ENCODE peak calls at places on chromosomes 7 and 10, in five cellular contexts. One of them, this sample, is unnamed.

GRCh38 chr7:97006146-97006950 is 995 bp downstream of the DLX6 start:
- DNase-seq in BJ: no peak
- DNase-seq in GM06990: peak
- DNase-seq in CD14-positive monocyte: no peak
- DNase-seq in HFFc6: no peak
- DNase-seq in this sample: no peak

GRCh38 chr7:151925446-151926335 is 30.6 kb upstream of the GALNTL5 start:
- DNase-seq in BJ: no peak
- DNase-seq in HFFc6: no peak
- DNase-seq in GM06990: no peak
- DNase-seq in CD14-positive monocyte: peak
- DNase-seq in this sample: no peak

GRCh38 chr10:18666810-18667209 is 7.6 kb downstream of the ARL5B start:
- DNase-seq in BJ: no peak
- DNase-seq in CD14-positive monocyte: no peak
- DNase-seq in GM06990: no peak
- DNase-seq in HFFc6: peak
- DNase-seq in this sample: no peak

GRCh38 chr7:49020145-49020544 is 95.8 kb downstream of the CDC14C start:
- DNase-seq in CD14-positive monocyte: no peak
- DNase-seq in GM06990: no peak
- DNase-seq in BJ: no peak
- DNase-seq in HFFc6: no peak
- DNase-seq in this sample: no peak

GRCh38 chr10:71927669-71928592 is 36.3 kb upstream of the CHST3 start:
- DNase-seq in CD14-positive monocyte: no peak
- DNase-seq in GM06990: no peak
- DNase-seq in BJ: peak
- DNase-seq in HFFc6: peak
- DNase-seq in this sample: no peak

GRCh38 chr10:132666733-132667612 is 119.0 kb downstream of the NKX6-2 start:
- DNase-seq in HFFc6: no peak
- DNase-seq in GM06990: no peak
- DNase-seq in CD14-positive monocyte: peak
- DNase-seq in BJ: no peak
- DNase-seq in this sample: no peak

GRCh38 chr7:29229946-29230345 is 35.4 kb downstream of the CHN2 start:
- DNase-seq in HFFc6: no peak
- DNase-seq in BJ: no peak
- DNase-seq in CD14-positive monocyte: no peak
- DNase-seq in GM06990: no peak
- DNase-seq in this sample: no peak

GRCh38 chr10:36163827-36164226 is 521.7 kb upstream of the FZD8 start:
- DNase-seq in HFFc6: no peak
- DNase-seq in CD14-positive monocyte: no peak
- DNase-seq in BJ: no peak
- DNase-seq in GM06990: no peak
- DNase-seq in this sample: no peak

GRCh38 chr7:50211306-50212015 is 93.1 kb upstream of the IKZF1 start:
- DNase-seq in BJ: no peak
- DNase-seq in GM06990: no peak
- DNase-seq in HFFc6: no peak
- DNase-seq in CD14-positive monocyte: no peak
- DNase-seq in this sample: no peak

GRCh38 chr10:81730901-81731300 is 144.1 kb upstream of the NRG3 start:
- DNase-seq in GM06990: no peak
- DNase-seq in CD14-positive monocyte: no peak
- DNase-seq in BJ: no peak
- DNase-seq in HFFc6: no peak
- DNase-seq in this sample: no peak

GRCh38 chr7:140364819-140365218 is 33.5 kb downstream of the SLC37A3 start:
- DNase-seq in CD14-positive monocyte: no peak
- DNase-seq in HFFc6: no peak
- DNase-seq in GM06990: no peak
- DNase-seq in BJ: no peak
- DNase-seq in this sample: no peak

GRCh38 chr7:30717181-30717580 is 34.8 kb upstream of the INMT start:
- DNase-seq in GM06990: no peak
- DNase-seq in CD14-positive monocyte: no peak
- DNase-seq in HFFc6: peak
- DNase-seq in BJ: no peak
- DNase-seq in this sample: no peak

GRCh38 chr7:83060218-83060617 is 102.5 kb downstream of the PCLO start:
- DNase-seq in CD14-positive monocyte: no peak
- DNase-seq in BJ: no peak
- DNase-seq in HFFc6: no peak
- DNase-seq in GM06990: no peak
- DNase-seq in this sample: no peak

GRCh38 chr7:70855373-70855772 is 276.6 kb upstream of the GALNT17 start:
- DNase-seq in GM06990: no peak
- DNase-seq in HFFc6: no peak
- DNase-seq in CD14-positive monocyte: no peak
- DNase-seq in BJ: no peak
- DNase-seq in this sample: no peak

GRCh38 chr7:8411103-8411502 is 22.3 kb upstream of the NXPH1 start:
- DNase-seq in BJ: no peak
- DNase-seq in GM06990: no peak
- DNase-seq in CD14-positive monocyte: no peak
- DNase-seq in HFFc6: no peak
- DNase-seq in this sample: no peak

GRCh38 chr10:98567396-98567795 is 120.7 kb upstream of the HPS1 start:
- DNase-seq in CD14-positive monocyte: no peak
- DNase-seq in HFFc6: no peak
- DNase-seq in GM06990: no peak
- DNase-seq in BJ: no peak
- DNase-seq in this sample: no peak

GRCh38 chr10:79331709-79332108 is 15.6 kb upstream of the PPIF start:
- DNase-seq in BJ: peak
- DNase-seq in GM06990: peak
- DNase-seq in CD14-positive monocyte: peak
- DNase-seq in HFFc6: peak
- DNase-seq in this sample: peak

GRCh38 chr10:73920084-73920483 is 9.2 kb downstream of the PLAU start:
- DNase-seq in CD14-positive monocyte: peak
- DNase-seq in BJ: no peak
- DNase-seq in GM06990: peak
- DNase-seq in HFFc6: no peak
- DNase-seq in this sample: no peak

GRCh38 chr10:35016009-35016408 is 74.1 kb downstream of the CUL2 start:
- DNase-seq in HFFc6: no peak
- DNase-seq in BJ: no peak
- DNase-seq in CD14-positive monocyte: no peak
- DNase-seq in GM06990: no peak
- DNase-seq in this sample: no peak

GRCh38 chr7:76262683-76263402 is 39.6 kb upstream of the HSPB1 start:
- DNase-seq in BJ: no peak
- DNase-seq in CD14-positive monocyte: no peak
- DNase-seq in HFFc6: peak
- DNase-seq in GM06990: no peak
- DNase-seq in this sample: peak

GRCh38 chr10:75097666-75098285 is 13.7 kb upstream of the SAMD8 start:
- DNase-seq in GM06990: no peak
- DNase-seq in BJ: no peak
- DNase-seq in CD14-positive monocyte: no peak
- DNase-seq in HFFc6: no peak
- DNase-seq in this sample: no peak

GRCh38 chr10:819326-819725 is 112.2 kb downstream of the LARP4B start:
- DNase-seq in GM06990: no peak
- DNase-seq in BJ: peak
- DNase-seq in CD14-positive monocyte: no peak
- DNase-seq in HFFc6: peak
- DNase-seq in this sample: peak

GRCh38 chr7:5677538-5678294 is 103.7 kb downstream of the RNF216 start:
- DNase-seq in CD14-positive monocyte: peak
- DNase-seq in HFFc6: peak
- DNase-seq in GM06990: no peak
- DNase-seq in BJ: no peak
- DNase-seq in this sample: no peak

GRCh38 chr7:80775972-80776371 is 137.5 kb downstream of the CD36 start:
- DNase-seq in BJ: no peak
- DNase-seq in HFFc6: no peak
- DNase-seq in GM06990: no peak
- DNase-seq in CD14-positive monocyte: no peak
- DNase-seq in this sample: no peak

GRCh38 chr7:129009437-129009836 is 45.5 kb downstream of the TNPO3 start:
- DNase-seq in BJ: no peak
- DNase-seq in CD14-positive monocyte: no peak
- DNase-seq in HFFc6: no peak
- DNase-seq in GM06990: peak
- DNase-seq in this sample: no peak

GRCh38 chr7:153109561-153109960 is 350.0 kb downstream of the ACTR3B start:
- DNase-seq in CD14-positive monocyte: no peak
- DNase-seq in HFFc6: no peak
- DNase-seq in BJ: no peak
- DNase-seq in GM06990: no peak
- DNase-seq in this sample: no peak

GRCh38 chr10:104791471-104791870 is 150.4 kb downstream of the SORCS3 start:
- DNase-seq in HFFc6: no peak
- DNase-seq in GM06990: no peak
- DNase-seq in BJ: no peak
- DNase-seq in CD14-positive monocyte: no peak
- DNase-seq in this sample: no peak

GRCh38 chr7:100435401-100436304 is 644 bp downstream of the PPP1R35 start:
- DNase-seq in CD14-positive monocyte: no peak
- DNase-seq in GM06990: peak
- DNase-seq in BJ: no peak
- DNase-seq in HFFc6: no peak
- DNase-seq in this sample: no peak

GRCh38 chr10:86661161-86662025 is 6.9 kb upstream of the LDB3 start:
- DNase-seq in CD14-positive monocyte: peak
- DNase-seq in GM06990: no peak
- DNase-seq in BJ: no peak
- DNase-seq in HFFc6: no peak
- DNase-seq in this sample: no peak

GRCh38 chr10:110531687-110532086 is 34.0 kb downstream of the DUSP5 start:
- DNase-seq in HFFc6: no peak
- DNase-seq in BJ: no peak
- DNase-seq in CD14-positive monocyte: no peak
- DNase-seq in GM06990: no peak
- DNase-seq in this sample: no peak

GRCh38 chr10:35903021-35903420 is 260.9 kb upstream of the FZD8 start:
- DNase-seq in GM06990: no peak
- DNase-seq in BJ: no peak
- DNase-seq in CD14-positive monocyte: no peak
- DNase-seq in HFFc6: no peak
- DNase-seq in this sample: no peak

GRCh38 chr7:2000153-2000687 is 232.5 kb downstream of the MAD1L1 start:
- DNase-seq in BJ: no peak
- DNase-seq in CD14-positive monocyte: no peak
- DNase-seq in HFFc6: no peak
- DNase-seq in GM06990: no peak
- DNase-seq in this sample: no peak

GRCh38 chr7:27929127-27929526 is 189.2 kb downstream of the TAX1BP1 start:
- DNase-seq in GM06990: no peak
- DNase-seq in HFFc6: no peak
- DNase-seq in BJ: no peak
- DNase-seq in CD14-positive monocyte: no peak
- DNase-seq in this sample: no peak
- TF ChIP-seq CTCF in GM06990: peak
- TF ChIP-seq CTCF in HFFc6: peak
- TF ChIP-seq CTCF in BJ: peak
- TF ChIP-seq CTCF in CD14-positive monocyte: no peak
- TF ChIP-seq CTCF in this sample: no peak

DNA sequence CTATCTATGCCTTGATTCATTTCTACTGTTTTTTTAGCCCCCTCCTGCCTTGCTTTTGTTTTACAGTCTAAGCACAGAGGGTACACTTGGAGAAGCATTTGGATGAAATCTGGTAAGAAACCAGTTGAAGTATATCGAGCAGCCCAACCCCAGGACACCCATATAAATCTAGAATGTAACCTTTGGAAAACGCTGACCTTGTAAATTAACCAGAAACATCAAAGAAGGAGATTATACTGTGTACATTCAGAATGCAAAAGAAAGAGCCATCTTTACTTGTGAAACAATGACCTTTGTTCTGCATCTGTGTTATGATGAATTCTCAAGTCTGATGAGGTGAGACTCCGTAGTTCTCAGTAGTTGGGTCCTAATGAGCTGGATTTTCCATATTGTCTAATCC is 49.3 kb upstream of the RAB18 start:
- DNase-seq in BJ: no peak
- DNase-seq in HFFc6: no peak
- DNase-seq in CD14-positive monocyte: no peak
- DNase-seq in GM06990: no peak
- DNase-seq in this sample: no peak
- TF ChIP-seq CTCF in BJ: no peak
- TF ChIP-seq CTCF in HFFc6: no peak
- TF ChIP-seq CTCF in CD14-positive monocyte: no peak
- TF ChIP-seq CTCF in GM06990: no peak
- TF ChIP-seq CTCF in this sample: no peak

GRCh38 chr10:83562381-83562780 is 576.9 kb upstream of the GHITM start:
- DNase-seq in BJ: no peak
- DNase-seq in GM06990: no peak
- DNase-seq in HFFc6: no peak
- DNase-seq in CD14-positive monocyte: no peak
- DNase-seq in this sample: no peak
- TF ChIP-seq CTCF in BJ: no peak
- TF ChIP-seq CTCF in GM06990: peak
- TF ChIP-seq CTCF in HFFc6: no peak
- TF ChIP-seq CTCF in CD14-positive monocyte: no peak
- TF ChIP-seq CTCF in this sample: no peak

DNA sequence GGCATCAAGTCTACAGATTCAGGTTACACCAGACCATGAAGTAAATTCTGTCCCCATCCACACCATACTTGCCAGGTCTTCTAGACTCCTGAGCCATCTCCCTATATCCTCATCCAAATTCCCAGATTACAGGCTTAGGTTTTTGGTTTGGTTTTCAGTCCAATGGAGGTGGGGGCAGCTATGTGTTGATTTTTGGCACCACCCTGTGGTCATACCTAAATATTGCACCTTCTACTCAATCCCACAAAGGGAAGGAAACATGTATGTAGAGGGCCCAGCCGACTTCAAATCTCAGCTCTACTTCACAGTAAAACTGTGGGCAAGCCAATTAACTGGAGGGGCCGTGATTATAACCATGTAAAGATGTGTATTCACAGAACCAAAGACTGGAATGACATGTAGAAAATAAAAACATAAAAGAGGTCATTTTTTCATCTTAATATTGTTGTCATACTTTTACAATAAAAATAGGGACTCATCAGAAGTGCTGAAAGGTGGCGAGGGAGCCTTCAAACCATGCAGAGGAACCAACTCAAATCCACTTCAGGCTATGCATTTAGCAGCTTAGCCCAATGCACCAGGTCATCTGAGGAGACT is 19.8 kb downstream of the ERCC6 start:
- DNase-seq in GM06990: no peak
- DNase-seq in HFFc6: peak
- DNase-seq in BJ: no peak
- DNase-seq in CD14-positive monocyte: no peak
- DNase-seq in this sample: no peak
- TF ChIP-seq CTCF in GM06990: peak
- TF ChIP-seq CTCF in HFFc6: peak
- TF ChIP-seq CTCF in BJ: peak
- TF ChIP-seq CTCF in CD14-positive monocyte: peak
- TF ChIP-seq CTCF in this sample: peak